ENCODE peak calls at places on chromosomes 12 and 14, in four cellular contexts. One of them, this sample, is unnamed.
A peak's percentile ranks its signal among the peaks of the same experiment; 100 is the strongest.

GRCh38 chr12:19688489-19688888 is 249.2 kb downstream of the AEBP2 start:
- DNase-seq in psoas muscle: no peak
- DNase-seq in MM.1S: no peak
- DNase-seq in A549: no peak
- DNase-seq in this sample: no peak

GRCh38 chr14:36344211-36344610 is 23.8 kb upstream of the MBIP start:
- DNase-seq in psoas muscle: no peak
- DNase-seq in MM.1S: no peak
- DNase-seq in A549: no peak
- DNase-seq in this sample: no peak

GRCh38 chr14:104206281-104206904 is 68.0 kb downstream of the KIF26A start:
- DNase-seq in psoas muscle: no peak
- DNase-seq in MM.1S: no peak
- DNase-seq in A549: no peak
- DNase-seq in this sample: no peak

GRCh38 chr14:25132734-25133422 is 82.9 kb upstream of the STXBP6 start:
- DNase-seq in psoas muscle: peak; percentile 55
- DNase-seq in MM.1S: peak; percentile 31
- DNase-seq in A549: peak; percentile 67
- DNase-seq in this sample: peak; percentile 76

GRCh38 chr12:57220770-57221168 is 4.2 kb downstream of the NXPH4 start:
- DNase-seq in psoas muscle: no peak
- DNase-seq in MM.1S: no peak
- DNase-seq in A549: no peak
- DNase-seq in this sample: no peak

GRCh38 chr12:65685514-65685913 is 138.8 kb upstream of the HMGA2 start:
- DNase-seq in psoas muscle: no peak
- DNase-seq in MM.1S: no peak
- DNase-seq in A549: peak; percentile 32
- DNase-seq in this sample: peak; percentile 43

GRCh38 chr12:14424545-14424944 is 59.1 kb downstream of the ATF7IP start:
- DNase-seq in psoas muscle: no peak
- DNase-seq in MM.1S: no peak
- DNase-seq in A549: no peak
- DNase-seq in this sample: no peak

GRCh38 chr12:16347391-16348298 is at the start of gene MGST1:
- DNase-seq in psoas muscle: peak; percentile 76
- DNase-seq in MM.1S: peak; percentile 35
- DNase-seq in A549: peak; percentile 88
- DNase-seq in this sample: peak; percentile 78

GRCh38 chr12:86230516-86231146 is 25.6 kb downstream of the MGAT4C start:
- DNase-seq in psoas muscle: no peak
- DNase-seq in MM.1S: no peak
- DNase-seq in A549: peak; percentile 11
- DNase-seq in this sample: peak; percentile 35

GRCh38 chr14:85934123-85934885 is 404.4 kb downstream of the FLRT2 start:
- DNase-seq in psoas muscle: no peak
- DNase-seq in MM.1S: peak; percentile 69
- DNase-seq in A549: peak; percentile 70
- DNase-seq in this sample: no peak

GRCh38 chr12:53225635-53226424 is 6.2 kb downstream of the RARG start:
- DNase-seq in psoas muscle: no peak
- DNase-seq in MM.1S: no peak
- DNase-seq in A549: no peak
- DNase-seq in this sample: no peak

GRCh38 chr12:42332301-42332894 is 6.4 kb downstream of the PPHLN1 start:
- DNase-seq in psoas muscle: no peak
- DNase-seq in MM.1S: peak; percentile 59
- DNase-seq in A549: peak; percentile 66
- DNase-seq in this sample: peak; percentile 64

GRCh38 chr12:49537709-49538601 is 875 bp upstream of the KCNH3 start:
- DNase-seq in psoas muscle: no peak
- DNase-seq in MM.1S: peak; percentile 25
- DNase-seq in A549: no peak
- DNase-seq in this sample: no peak

GRCh38 chr12:1864867-1865266 is 44.5 kb downstream of the LRTM2 start:
- DNase-seq in psoas muscle: no peak
- DNase-seq in MM.1S: no peak
- DNase-seq in A549: no peak
- DNase-seq in this sample: no peak

GRCh38 chr14:29937116-29937515 is 9.5 kb upstream of the PRKD1 start:
- DNase-seq in psoas muscle: no peak
- DNase-seq in MM.1S: no peak
- DNase-seq in A549: peak; percentile 48
- DNase-seq in this sample: peak; percentile 8

GRCh38 chr12:26119391-26119981 is 5.4 kb downstream of the BHLHE41 start:
- DNase-seq in psoas muscle: no peak
- DNase-seq in MM.1S: peak; percentile 71
- DNase-seq in A549: peak; percentile 79
- DNase-seq in this sample: peak; percentile 80

GRCh38 chr12:124762791-124763593 is 100.7 kb downstream of the SCARB1 start:
- DNase-seq in psoas muscle: no peak
- DNase-seq in MM.1S: no peak
- DNase-seq in A549: no peak
- DNase-seq in this sample: peak; percentile 48

GRCh38 chr14:73241481-73242165 is 4.3 kb downstream of the PAPLN start:
- DNase-seq in psoas muscle: no peak
- DNase-seq in MM.1S: no peak
- DNase-seq in A549: no peak
- DNase-seq in this sample: no peak

GRCh38 chr12:116692605-116693004 is 45.3 kb downstream of the SPRING1 start:
- DNase-seq in psoas muscle: no peak
- DNase-seq in MM.1S: no peak
- DNase-seq in A549: no peak
- DNase-seq in this sample: no peak

GRCh38 chr14:89957791-89958190 is 2.1 kb downstream of the TDP1 start:
- DNase-seq in psoas muscle: no peak
- DNase-seq in MM.1S: no peak
- DNase-seq in A549: no peak
- DNase-seq in this sample: no peak

GRCh38 chr12:123681605-123682004 is 10.7 kb downstream of the TCTN2 start:
- DNase-seq in psoas muscle: no peak
- DNase-seq in MM.1S: no peak
- DNase-seq in A549: no peak
- DNase-seq in this sample: no peak

GRCh38 chr12:95413576-95413975 is 60.4 kb upstream of the METAP2 start:
- DNase-seq in psoas muscle: no peak
- DNase-seq in MM.1S: no peak
- DNase-seq in A549: no peak
- DNase-seq in this sample: no peak

GRCh38 chr12:5706247-5706646 is 238.8 kb downstream of the ANO2 start:
- DNase-seq in psoas muscle: no peak
- DNase-seq in MM.1S: no peak
- DNase-seq in A549: no peak
- DNase-seq in this sample: no peak

GRCh38 chr12:28040251-28040650 is 67.7 kb upstream of the PTHLH start:
- DNase-seq in psoas muscle: no peak
- DNase-seq in MM.1S: no peak
- DNase-seq in A549: no peak
- DNase-seq in this sample: no peak

GRCh38 chr12:111029732-111030131 is 109.4 kb upstream of the MYL2 start:
- DNase-seq in psoas muscle: no peak
- DNase-seq in MM.1S: no peak
- DNase-seq in A549: no peak
- DNase-seq in this sample: no peak

GRCh38 chr12:123502163-123502562 is 31.4 kb downstream of the RILPL1 start:
- DNase-seq in psoas muscle: no peak
- DNase-seq in MM.1S: no peak
- DNase-seq in A549: no peak
- DNase-seq in this sample: no peak

GRCh38 chr12:132489078-132489601 is 811 bp upstream of the FBRSL1 start:
- DNase-seq in psoas muscle: peak; percentile 44
- DNase-seq in MM.1S: no peak
- DNase-seq in A549: no peak
- DNase-seq in this sample: peak; percentile 31

GRCh38 chr12:132560421-132560830 is 50.0 kb downstream of the LRCOL1 start:
- DNase-seq in psoas muscle: no peak
- DNase-seq in MM.1S: peak; percentile 10
- DNase-seq in A549: peak; percentile 39
- DNase-seq in this sample: peak; percentile 45

GRCh38 chr14:66649515-66649914 is 141.6 kb downstream of the GPHN start:
- DNase-seq in psoas muscle: no peak
- DNase-seq in MM.1S: no peak
- DNase-seq in A549: no peak
- DNase-seq in this sample: no peak

GRCh38 chr12:75900781-75901254 is 130.8 kb downstream of the PHLDA1 start:
- DNase-seq in psoas muscle: no peak
- DNase-seq in MM.1S: no peak
- DNase-seq in A549: no peak
- DNase-seq in this sample: no peak

GRCh38 chr12:121937654-121938053 is 19.3 kb downstream of the CFAP251 start:
- DNase-seq in psoas muscle: no peak
- DNase-seq in MM.1S: no peak
- DNase-seq in A549: no peak
- DNase-seq in this sample: no peak

GRCh38 chr14:19917243-19917642 is 3.2 kb upstream of the OR4K5 start:
- DNase-seq in psoas muscle: no peak
- DNase-seq in MM.1S: no peak
- DNase-seq in A549: no peak
- DNase-seq in this sample: no peak

GRCh38 chr12:131860472-131861260 is 32.5 kb downstream of the MMP17 start:
- DNase-seq in psoas muscle: peak; percentile 76
- DNase-seq in MM.1S: no peak
- DNase-seq in A549: peak; percentile 99
- DNase-seq in this sample: peak; percentile 76

GRCh38 chr12:22728989-22729388 is 104.0 kb downstream of the ETNK1 start:
- DNase-seq in psoas muscle: no peak
- DNase-seq in MM.1S: peak; percentile 56
- DNase-seq in A549: no peak
- DNase-seq in this sample: no peak

GRCh38 chr12:39813776-39814175 is 194.2 kb upstream of the ABCD2 start:
- DNase-seq in psoas muscle: no peak
- DNase-seq in MM.1S: no peak
- DNase-seq in A549: no peak
- DNase-seq in this sample: no peak
- H3K4me3 ChIP-seq in psoas muscle: no peak overlapping the region
- H3K4me3 ChIP-seq in MM.1S: no peak overlapping the region
- H3K4me3 ChIP-seq in A549: no peak overlapping the region
- H3K4me3 ChIP-seq in this sample: no peak overlapping the region

GRCh38 chr12:6966351-6966750 is 4.1 kb downstream of the PHB2 start:
- DNase-seq in psoas muscle: no peak
- DNase-seq in MM.1S: peak; percentile 3
- DNase-seq in A549: no peak
- DNase-seq in this sample: no peak

GRCh38 chr12:6965026-6965661 is 5.3 kb downstream of the PHB2 start:
- DNase-seq in psoas muscle: peak; percentile 89
- DNase-seq in MM.1S: peak; percentile 86
- DNase-seq in A549: peak; percentile 93
- DNase-seq in this sample: peak; percentile 93

GRCh38 chr12:6964605-6965025 is 5.8 kb downstream of the PHB2 start:
- DNase-seq in psoas muscle: no peak
- DNase-seq in MM.1S: peak; percentile 5
- DNase-seq in A549: no peak
- DNase-seq in this sample: no peak

GRCh38 chr12:6963741-6964446 is 6.6 kb downstream of the PHB2 start:
- DNase-seq in psoas muscle: peak; percentile 27
- DNase-seq in MM.1S: peak; percentile 5
- DNase-seq in A549: no peak
- DNase-seq in this sample: no peak

DNA sequence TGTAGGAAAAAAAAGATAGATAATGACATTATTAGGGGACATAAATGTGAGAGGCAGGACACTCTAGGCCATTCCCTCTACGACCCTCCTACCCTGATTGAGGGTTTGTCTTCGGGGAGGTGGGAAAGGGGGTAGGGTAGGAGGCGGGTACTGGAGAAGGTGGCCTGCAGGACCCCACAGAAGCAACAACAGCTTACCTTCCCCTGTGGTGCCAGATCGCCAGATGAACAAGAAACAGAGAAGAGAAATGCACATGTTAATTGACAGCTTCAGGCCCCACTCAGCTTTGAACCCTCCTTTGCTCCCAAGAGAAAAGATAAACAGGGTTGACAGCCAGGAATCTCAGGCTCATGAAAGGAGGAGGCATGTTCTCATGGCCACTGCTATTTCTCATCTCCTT is 4.8 kb downstream of the PHB2 start:
- DNase-seq in psoas muscle: no peak
- DNase-seq in MM.1S: no peak
- DNase-seq in A549: no peak
- DNase-seq in this sample: no peak
- H3K4me1 ChIP-seq in psoas muscle: peaks cover 29% of the 10 kb centered on the region
- H3K4me1 ChIP-seq in MM.1S: peaks cover 43% of the 10 kb centered on the region
- H3K4me1 ChIP-seq in A549: peaks cover 51% of the 10 kb centered on the region
- H3K4me1 ChIP-seq in this sample: peaks cover 20% of the 10 kb centered on the region

GRCh38 chr12:112980491-112981158 is 2.3 kb downstream of the OAS2 start:
- DNase-seq in psoas muscle: no peak
- DNase-seq in MM.1S: no peak
- DNase-seq in A549: no peak
- DNase-seq in this sample: no peak

GRCh38 chr12:112977139-112977538 is 1.2 kb upstream of the OAS2 start:
- DNase-seq in psoas muscle: no peak
- DNase-seq in MM.1S: no peak
- DNase-seq in A549: no peak
- DNase-seq in this sample: no peak

GRCh38 chr12:112977641-112978040 is 678 bp upstream of the OAS2 start:
- DNase-seq in psoas muscle: no peak
- DNase-seq in MM.1S: peak; percentile 31
- DNase-seq in A549: no peak
- DNase-seq in this sample: no peak

GRCh38 chr12:112978163-112979081 is at the start of gene OAS2:
- DNase-seq in psoas muscle: peak; percentile 39
- DNase-seq in MM.1S: peak; percentile 93
- DNase-seq in A549: no peak
- DNase-seq in this sample: peak; percentile 3

DNA sequence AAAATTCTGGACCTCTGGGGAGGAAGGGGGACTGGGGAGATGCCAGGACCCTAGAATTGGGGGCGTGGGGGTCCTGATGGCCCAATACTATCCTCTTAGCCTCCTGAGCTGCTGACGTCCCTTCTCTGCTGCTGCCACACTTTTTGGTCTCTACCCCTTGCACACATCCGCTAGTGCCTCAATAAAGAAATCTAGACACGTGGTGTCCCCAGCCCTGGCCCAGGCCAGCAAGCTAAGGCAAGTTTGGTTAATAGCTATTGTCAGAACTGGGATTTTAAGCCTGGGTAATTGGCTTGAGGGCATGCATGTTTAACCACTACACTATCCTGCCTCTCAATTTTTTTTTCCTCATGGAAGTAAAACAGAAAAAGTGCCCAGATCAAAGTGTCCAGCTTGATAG is 962 bp downstream of the OAS2 start:
- DNase-seq in psoas muscle: no peak
- DNase-seq in MM.1S: peak; percentile 42
- DNase-seq in A549: no peak
- DNase-seq in this sample: no peak
- H3K4me3 ChIP-seq in psoas muscle: peak overlapping the region; percentile 62
- H3K4me3 ChIP-seq in MM.1S: peak overlapping the region; percentile 87
- H3K4me3 ChIP-seq in A549: no peak overlapping the region
- H3K4me3 ChIP-seq in this sample: no peak overlapping the region

DNA sequence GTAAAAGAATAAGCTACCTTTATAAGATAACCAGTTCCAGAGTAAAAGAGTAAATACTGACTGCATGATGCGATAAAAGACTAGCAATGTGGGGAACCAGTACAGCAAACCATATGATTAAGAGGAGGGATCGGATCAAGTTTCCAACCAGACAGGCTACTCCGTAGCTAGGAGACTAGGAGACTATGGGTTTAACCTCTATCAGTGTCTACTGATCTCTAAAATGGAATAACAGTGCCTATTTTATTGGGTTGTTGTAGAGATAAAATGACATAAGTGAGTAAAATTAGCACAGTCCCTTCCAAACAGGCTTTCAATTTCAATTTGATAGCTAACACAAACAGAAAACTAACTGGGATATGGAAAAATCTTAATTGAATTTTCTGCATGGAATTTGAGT is 76.0 kb downstream of the PAWR start:
- DNase-seq in psoas muscle: no peak
- DNase-seq in MM.1S: no peak
- DNase-seq in A549: no peak
- DNase-seq in this sample: no peak
- H3K4me1 ChIP-seq in psoas muscle: no peaks in the 10 kb centered on the region
- H3K4me1 ChIP-seq in MM.1S: no peaks in the 10 kb centered on the region
- H3K4me1 ChIP-seq in A549: peaks cover 29% of the 10 kb centered on the region
- H3K4me1 ChIP-seq in this sample: peaks cover 4% of the 10 kb centered on the region

This sample was measured in cardiac muscle cell.